ENCODE peak calls at places on chromosomes 6 and 20, in nine cellular contexts. One of them, this sample, is unnamed.

GRCh38 chr20:45890997-45891983 is at the start of the genes CTSA and NEURL2:
- DNase-seq in neural crest cell: peak; percentile 83
- DNase-seq in AG04450: peak; percentile 84
- DNase-seq in RWPE1: peak; percentile 99
- DNase-seq in DMS79: peak; percentile 27
- DNase-seq in stimulated activated CD8-positive, alpha-beta memory T cell treated with anti-CD3 and anti-CD28 coated beads, Interleukin-2, amount 100 ng/mL, for 1 hour: peak; percentile 76
- DNase-seq in GDM1: peak; percentile 79
- DNase-seq in HT-29: peak; percentile 96
- DNase-seq in stomach: peak; percentile 97
- DNase-seq in this sample: peak; percentile 54

GRCh38 chr20:63284083-63284440 is 8.9 kb upstream of the COL20A1 start:
- DNase-seq in neural crest cell: no peak
- DNase-seq in AG04450: no peak
- DNase-seq in RWPE1: no peak
- DNase-seq in DMS79: no peak
- DNase-seq in stimulated activated CD8-positive, alpha-beta memory T cell treated with anti-CD3 and anti-CD28 coated beads, Interleukin-2, amount 100 ng/mL, for 1 hour: no peak
- DNase-seq in GDM1: no peak
- DNase-seq in HT-29: no peak
- DNase-seq in stomach: no peak
- DNase-seq in this sample: no peak

GRCh38 chr6:122569372-122569771 is 40.8 kb upstream of the PKIB start:
- DNase-seq in neural crest cell: no peak
- DNase-seq in AG04450: no peak
- DNase-seq in RWPE1: no peak
- DNase-seq in DMS79: no peak
- DNase-seq in stimulated activated CD8-positive, alpha-beta memory T cell treated with anti-CD3 and anti-CD28 coated beads, Interleukin-2, amount 100 ng/mL, for 1 hour: no peak
- DNase-seq in GDM1: no peak
- DNase-seq in HT-29: no peak
- DNase-seq in stomach: no peak
- DNase-seq in this sample: no peak

GRCh38 chr6:131132360-131132759 is 2.9 kb upstream of the AKAP7 start:
- DNase-seq in neural crest cell: no peak
- DNase-seq in AG04450: no peak
- DNase-seq in RWPE1: no peak
- DNase-seq in DMS79: no peak
- DNase-seq in stimulated activated CD8-positive, alpha-beta memory T cell treated with anti-CD3 and anti-CD28 coated beads, Interleukin-2, amount 100 ng/mL, for 1 hour: no peak
- DNase-seq in GDM1: no peak
- DNase-seq in HT-29: no peak
- DNase-seq in stomach: no peak
- DNase-seq in this sample: no peak

GRCh38 chr6:155155787-155156447 is 107.9 kb upstream of the CLDN20 start:
- DNase-seq in neural crest cell: no peak
- DNase-seq in AG04450: no peak
- DNase-seq in RWPE1: no peak
- DNase-seq in DMS79: no peak
- DNase-seq in stimulated activated CD8-positive, alpha-beta memory T cell treated with anti-CD3 and anti-CD28 coated beads, Interleukin-2, amount 100 ng/mL, for 1 hour: no peak
- DNase-seq in GDM1: no peak
- DNase-seq in HT-29: no peak
- DNase-seq in stomach: no peak
- DNase-seq in this sample: no peak

GRCh38 chr6:31622678-31623077 is 2.2 kb downstream of the PRRC2A start:
- DNase-seq in neural crest cell: no peak
- DNase-seq in AG04450: no peak
- DNase-seq in RWPE1: peak; percentile 34
- DNase-seq in DMS79: no peak
- DNase-seq in stimulated activated CD8-positive, alpha-beta memory T cell treated with anti-CD3 and anti-CD28 coated beads, Interleukin-2, amount 100 ng/mL, for 1 hour: no peak
- DNase-seq in GDM1: no peak
- DNase-seq in HT-29: no peak
- DNase-seq in stomach: peak; percentile 71
- DNase-seq in this sample: no peak

GRCh38 chr6:21749754-21750153 is 156.2 kb downstream of the SOX4 start:
- DNase-seq in neural crest cell: no peak
- DNase-seq in AG04450: no peak
- DNase-seq in RWPE1: no peak
- DNase-seq in DMS79: peak; percentile 99
- DNase-seq in stimulated activated CD8-positive, alpha-beta memory T cell treated with anti-CD3 and anti-CD28 coated beads, Interleukin-2, amount 100 ng/mL, for 1 hour: no peak
- DNase-seq in GDM1: no peak
- DNase-seq in HT-29: no peak
- DNase-seq in stomach: no peak
- DNase-seq in this sample: no peak

GRCh38 chr6:111478064-111478476 is 4.9 kb downstream of the REV3L start:
- DNase-seq in neural crest cell: no peak
- DNase-seq in AG04450: no peak
- DNase-seq in RWPE1: peak; percentile 28
- DNase-seq in DMS79: no peak
- DNase-seq in stimulated activated CD8-positive, alpha-beta memory T cell treated with anti-CD3 and anti-CD28 coated beads, Interleukin-2, amount 100 ng/mL, for 1 hour: no peak
- DNase-seq in GDM1: no peak
- DNase-seq in HT-29: no peak
- DNase-seq in stomach: no peak
- DNase-seq in this sample: no peak

GRCh38 chr20:1630186-1630585 is 10.4 kb upstream of the SIRPB1 start:
- DNase-seq in neural crest cell: no peak
- DNase-seq in AG04450: no peak
- DNase-seq in RWPE1: no peak
- DNase-seq in DMS79: no peak
- DNase-seq in stimulated activated CD8-positive, alpha-beta memory T cell treated with anti-CD3 and anti-CD28 coated beads, Interleukin-2, amount 100 ng/mL, for 1 hour: no peak
- DNase-seq in GDM1: no peak
- DNase-seq in HT-29: no peak
- DNase-seq in stomach: no peak
- DNase-seq in this sample: no peak

GRCh38 chr6:16505711-16506362 is 255.4 kb downstream of the ATXN1 start:
- DNase-seq in neural crest cell: no peak
- DNase-seq in AG04450: peak; percentile 37
- DNase-seq in RWPE1: no peak
- DNase-seq in DMS79: no peak
- DNase-seq in stimulated activated CD8-positive, alpha-beta memory T cell treated with anti-CD3 and anti-CD28 coated beads, Interleukin-2, amount 100 ng/mL, for 1 hour: no peak
- DNase-seq in GDM1: no peak
- DNase-seq in HT-29: no peak
- DNase-seq in stomach: no peak
- DNase-seq in this sample: no peak

GRCh38 chr6:112877134-112878100 is 530.3 kb downstream of the RFPL4B start:
- DNase-seq in neural crest cell: no peak
- DNase-seq in AG04450: peak; percentile 77
- DNase-seq in RWPE1: peak; percentile 9
- DNase-seq in DMS79: no peak
- DNase-seq in stimulated activated CD8-positive, alpha-beta memory T cell treated with anti-CD3 and anti-CD28 coated beads, Interleukin-2, amount 100 ng/mL, for 1 hour: no peak
- DNase-seq in GDM1: no peak
- DNase-seq in HT-29: peak; percentile 21
- DNase-seq in stomach: no peak
- DNase-seq in this sample: peak; percentile 81

GRCh38 chr6:85065831-85066230 is 301.4 kb upstream of the TBX18 start:
- DNase-seq in neural crest cell: no peak
- DNase-seq in AG04450: no peak
- DNase-seq in RWPE1: no peak
- DNase-seq in DMS79: no peak
- DNase-seq in stimulated activated CD8-positive, alpha-beta memory T cell treated with anti-CD3 and anti-CD28 coated beads, Interleukin-2, amount 100 ng/mL, for 1 hour: no peak
- DNase-seq in GDM1: no peak
- DNase-seq in HT-29: no peak
- DNase-seq in stomach: no peak
- DNase-seq in this sample: no peak

GRCh38 chr6:164417537-164417936 is 891.9 kb downstream of the C6orf118 start:
- DNase-seq in neural crest cell: no peak
- DNase-seq in AG04450: no peak
- DNase-seq in RWPE1: no peak
- DNase-seq in DMS79: no peak
- DNase-seq in stimulated activated CD8-positive, alpha-beta memory T cell treated with anti-CD3 and anti-CD28 coated beads, Interleukin-2, amount 100 ng/mL, for 1 hour: no peak
- DNase-seq in GDM1: no peak
- DNase-seq in HT-29: no peak
- DNase-seq in stomach: no peak
- DNase-seq in this sample: no peak

GRCh38 chr20:31707994-31708744 is 14.5 kb downstream of the BCL2L1 start:
- DNase-seq in neural crest cell: no peak
- DNase-seq in AG04450: no peak
- DNase-seq in RWPE1: no peak
- DNase-seq in DMS79: peak; percentile 97
- DNase-seq in stimulated activated CD8-positive, alpha-beta memory T cell treated with anti-CD3 and anti-CD28 coated beads, Interleukin-2, amount 100 ng/mL, for 1 hour: no peak
- DNase-seq in GDM1: no peak
- DNase-seq in HT-29: peak; percentile 73
- DNase-seq in stomach: peak; percentile 80
- DNase-seq in this sample: no peak

GRCh38 chr6:25105070-25105925 is 169.5 kb upstream of the RIPOR2 start:
- DNase-seq in neural crest cell: no peak
- DNase-seq in AG04450: no peak
- DNase-seq in RWPE1: no peak
- DNase-seq in DMS79: no peak
- DNase-seq in stimulated activated CD8-positive, alpha-beta memory T cell treated with anti-CD3 and anti-CD28 coated beads, Interleukin-2, amount 100 ng/mL, for 1 hour: no peak
- DNase-seq in GDM1: no peak
- DNase-seq in HT-29: no peak
- DNase-seq in stomach: no peak
- DNase-seq in this sample: no peak

GRCh38 chr6:33116417-33116816 is 40.6 kb downstream of the HLA-DPB1 start:
- DNase-seq in neural crest cell: no peak
- DNase-seq in AG04450: no peak
- DNase-seq in RWPE1: no peak
- DNase-seq in DMS79: no peak
- DNase-seq in stimulated activated CD8-positive, alpha-beta memory T cell treated with anti-CD3 and anti-CD28 coated beads, Interleukin-2, amount 100 ng/mL, for 1 hour: no peak
- DNase-seq in GDM1: no peak
- DNase-seq in HT-29: no peak
- DNase-seq in stomach: no peak
- DNase-seq in this sample: no peak

GRCh38 chr6:44264154-44265002 is 973 bp downstream of the NFKBIE start:
- DNase-seq in neural crest cell: no peak
- DNase-seq in AG04450: no peak
- DNase-seq in RWPE1: peak; percentile 21
- DNase-seq in DMS79: no peak
- DNase-seq in stimulated activated CD8-positive, alpha-beta memory T cell treated with anti-CD3 and anti-CD28 coated beads, Interleukin-2, amount 100 ng/mL, for 1 hour: no peak
- DNase-seq in GDM1: peak; percentile 76
- DNase-seq in HT-29: no peak
- DNase-seq in stomach: peak; percentile 56
- DNase-seq in this sample: no peak

GRCh38 chr6:158911746-158912158 is 88.2 kb downstream of the RSPH3 start:
- DNase-seq in neural crest cell: no peak
- DNase-seq in AG04450: no peak
- DNase-seq in RWPE1: no peak
- DNase-seq in DMS79: no peak
- DNase-seq in stimulated activated CD8-positive, alpha-beta memory T cell treated with anti-CD3 and anti-CD28 coated beads, Interleukin-2, amount 100 ng/mL, for 1 hour: no peak
- DNase-seq in GDM1: no peak
- DNase-seq in HT-29: peak; percentile 36
- DNase-seq in stomach: peak; percentile 37
- DNase-seq in this sample: no peak

GRCh38 chr20:56843386-56843785 is 214.3 kb downstream of the TFAP2C start:
- DNase-seq in neural crest cell: no peak
- DNase-seq in AG04450: no peak
- DNase-seq in RWPE1: no peak
- DNase-seq in DMS79: peak; percentile 12
- DNase-seq in stimulated activated CD8-positive, alpha-beta memory T cell treated with anti-CD3 and anti-CD28 coated beads, Interleukin-2, amount 100 ng/mL, for 1 hour: no peak
- DNase-seq in GDM1: no peak
- DNase-seq in HT-29: no peak
- DNase-seq in stomach: no peak
- DNase-seq in this sample: no peak

GRCh38 chr6:52215787-52216186 is 28.5 kb downstream of the IL17F start:
- DNase-seq in neural crest cell: no peak
- DNase-seq in AG04450: no peak
- DNase-seq in RWPE1: no peak
- DNase-seq in DMS79: no peak
- DNase-seq in stimulated activated CD8-positive, alpha-beta memory T cell treated with anti-CD3 and anti-CD28 coated beads, Interleukin-2, amount 100 ng/mL, for 1 hour: no peak
- DNase-seq in GDM1: no peak
- DNase-seq in HT-29: no peak
- DNase-seq in stomach: no peak
- DNase-seq in this sample: no peak

GRCh38 chr6:169247419-169247818 is 6.2 kb downstream of the THBS2 start:
- DNase-seq in neural crest cell: no peak
- DNase-seq in AG04450: no peak
- DNase-seq in RWPE1: no peak
- DNase-seq in DMS79: no peak
- DNase-seq in stimulated activated CD8-positive, alpha-beta memory T cell treated with anti-CD3 and anti-CD28 coated beads, Interleukin-2, amount 100 ng/mL, for 1 hour: no peak
- DNase-seq in GDM1: no peak
- DNase-seq in HT-29: no peak
- DNase-seq in stomach: peak; percentile 2
- DNase-seq in this sample: no peak

GRCh38 chr6:64539917-64540316 is 904.3 kb downstream of the PHF3 start:
- DNase-seq in neural crest cell: no peak
- DNase-seq in AG04450: no peak
- DNase-seq in RWPE1: no peak
- DNase-seq in DMS79: no peak
- DNase-seq in stimulated activated CD8-positive, alpha-beta memory T cell treated with anti-CD3 and anti-CD28 coated beads, Interleukin-2, amount 100 ng/mL, for 1 hour: no peak
- DNase-seq in GDM1: no peak
- DNase-seq in HT-29: no peak
- DNase-seq in stomach: no peak
- DNase-seq in this sample: no peak